ENCODE peak calls at places on chromosomes 1 and 21, in ten cellular contexts. W is stimulated activated CD4-positive, alpha-beta T cell treated with anti-CD3 and anti-CD28 coated beads, Interleukin-4, amount 100 ng/mL, for 1 hour; L is fibroblast of the conjunctiva; B is CD4-positive, CD25-positive, alpha-beta regulatory T cell; H is EL; A is NCI-H526 treated with DMSO at 0.1 percent for 48 hours; K is T-helper 2 cell; N is endothelial cell; R is HFFc6; I is mucosa of gallbladder. D is an unnamed sample.

GRCh38 chr1:152067150-152067549 is 21.7 kb downstream of the TCHHL1 start:
- DNase-seq in K (no peak), I (no peak), N (no peak), R (no peak), A (no peak), W (no peak), L (no peak), H (no peak), B (no peak), D (no peak)

GRCh38 chr1:209095627-209096595 is 487.6 kb upstream of the CAMK1G start:
- DNase-seq in K (no peak), I (no peak), B (no peak), A (no peak), H (peak), R (peak), L (no peak), W (no peak), N (no peak), D (no peak)

GRCh38 chr1:31476891-31477846 is 64.2 kb downstream of the SERINC2 start:
- DNase-seq in B (no peak), I (no peak), K (no peak), A (peak), H (peak), N (no peak), L (no peak), R (peak), W (no peak), D (peak)

GRCh38 chr1:240169188-240169587 is 77.5 kb downstream of the FMN2 start:
- DNase-seq in I (no peak), R (peak), K (no peak), H (peak), L (no peak), N (no peak), A (no peak), W (no peak), B (no peak), D (no peak)

GRCh38 chr1:40317394-40318074 is 448 bp upstream of the COL9A2 start:
- DNase-seq in L (no peak), H (no peak), B (no peak), A (no peak), I (no peak), W (no peak), R (no peak), K (no peak), N (no peak), D (no peak)

GRCh38 chr1:212289262-212290077 is 4.3 kb downstream of the PPP2R5A start:
- DNase-seq in B (no peak), L (no peak), N (no peak), A (no peak), H (no peak), W (no peak), K (no peak), I (no peak), R (no peak), D (no peak)

GRCh38 chr21:44551290-44552015 is at the start of gene KRTAP10-2:
- DNase-seq in R (no peak), H (no peak), B (no peak), W (no peak), A (no peak), L (no peak), N (peak), K (no peak), I (peak), D (no peak)

GRCh38 chr1:232292818-232293217 is 337.1 kb downstream of the SIPA1L2 start:
- DNase-seq in W (no peak), B (no peak), H (no peak), N (no peak), K (no peak), L (no peak), I (no peak), R (no peak), A (peak), D (no peak)

GRCh38 chr1:208233546-208233945 is 10.6 kb downstream of the PLXNA2 start:
- DNase-seq in H (no peak), A (no peak), I (peak), N (peak), K (no peak), L (no peak), R (no peak), W (no peak), B (no peak), D (peak)

GRCh38 chr21:41827951-41828883 is 50.9 kb downstream of the PRDM15 start:
- DNase-seq in W (no peak), A (no peak), K (no peak), I (no peak), H (peak), B (no peak), L (no peak), N (no peak), R (no peak), D (no peak)

GRCh38 chr1:42949312-42950145 is 9.1 kb downstream of the SLC2A1 start:
- DNase-seq in L (no peak), I (no peak), B (no peak), W (no peak), H (peak), N (no peak), R (no peak), K (no peak), A (no peak), D (no peak)

GRCh38 chr1:1419363-1419811 is 1.7 kb downstream of the ANKRD65 start:
- DNase-seq in I (no peak), A (no peak), K (no peak), N (no peak), R (no peak), H (no peak), B (no peak), L (no peak), W (no peak), D (no peak)

GRCh38 chr1:85581802-85582686 is 1.5 kb downstream of the CCN1 start:
- DNase-seq in B (no peak), A (no peak), L (peak), W (no peak), R (peak), N (peak), H (peak), I (no peak), K (no peak), D (peak)

GRCh38 chr1:44316231-44316759 is 38.8 kb downstream of the ERI3 start:
- DNase-seq in L (no peak), H (no peak), B (peak), I (no peak), N (peak), K (no peak), W (no peak), R (no peak), A (no peak), D (no peak)

GRCh38 chr1:224502459-224503160 is 68.0 kb upstream of the WDR26 start:
- DNase-seq in A (no peak), R (no peak), K (no peak), B (no peak), H (no peak), N (peak), L (no peak), I (no peak), W (no peak), D (peak)

GRCh38 chr1:26970810-26971209 is 10.5 kb upstream of the KDF1 start:
- DNase-seq in B (no peak), R (no peak), N (no peak), K (no peak), L (no peak), H (no peak), A (no peak), I (no peak), W (no peak), D (no peak)

GRCh38 chr1:115324649-115325420 is 13.2 kb downstream of the NGF start:
- DNase-seq in A (no peak), K (no peak), I (no peak), L (no peak), R (peak), W (no peak), N (no peak), B (no peak), H (peak), D (no peak)

GRCh38 chr1:218479436-218480115 is 134.4 kb downstream of the TGFB2 start:
- DNase-seq in A (no peak), R (peak), H (peak), N (no peak), W (no peak), B (no peak), K (no peak), L (no peak), I (no peak), D (no peak)

GRCh38 chr1:17198476-17199258 is 6.3 kb upstream of the PADI1 start:
- DNase-seq in I (no peak), N (no peak), B (no peak), W (no peak), K (no peak), L (no peak), A (no peak), H (peak), R (no peak), D (no peak)

GRCh38 chr1:94543893-94544635 is 2.5 kb upstream of the F3 start:
- DNase-seq in B (no peak), R (peak), K (no peak), W (no peak), N (no peak), L (no peak), H (peak), A (no peak), I (no peak), D (no peak)

GRCh38 chr1:184753608-184754478 is 815 bp downstream of the EDEM3 start:
- DNase-seq in B (peak), R (peak), L (no peak), H (peak), A (peak), I (peak), N (peak), W (peak), K (peak), D (peak)

GRCh38 chr1:164563821-164564251 is 4.9 kb downstream of the PBX1 start:
- DNase-seq in K (no peak), A (no peak), L (no peak), B (no peak), H (peak), W (no peak), N (no peak), I (no peak), R (no peak), D (no peak)

GRCh38 chr1:20885121-20885520 is 98.0 kb upstream of the HP1BP3 start:
- DNase-seq in H (peak), I (no peak), K (no peak), A (no peak), L (no peak), N (no peak), R (peak), B (no peak), W (no peak), D (no peak)

GRCh38 chr21:46191257-46191685 is 7.0 kb upstream of the SPATC1L start:
- DNase-seq in W (no peak), L (peak), H (peak), R (peak), I (peak), K (no peak), N (no peak), A (no peak), B (no peak), D (no peak)

GRCh38 chr1:229344139-229344538 is 1.3 kb upstream of the CCSAP start:
- DNase-seq in W (no peak), A (no peak), K (no peak), N (no peak), R (no peak), L (no peak), B (no peak), I (no peak), H (no peak), D (no peak)

GRCh38 chr1:18941221-18942141 is 15.0 kb downstream of the IFFO2 start:
- DNase-seq in A (no peak), B (no peak), L (peak), W (no peak), K (no peak), H (no peak), R (no peak), I (no peak), N (no peak), D (no peak)

GRCh38 chr1:87115317-87115885 is 201.0 kb downstream of the HS2ST1 start:
- DNase-seq in I (peak), N (no peak), K (no peak), R (peak), B (no peak), L (no peak), H (peak), W (no peak), A (no peak), D (no peak)

GRCh38 chr1:47616906-47617305 is 179.1 kb downstream of the FOXD2 start:
- DNase-seq in A (no peak), L (no peak), N (no peak), B (no peak), K (no peak), H (no peak), I (peak), R (no peak), W (no peak), D (no peak)

GRCh38 chr1:228150458-228151169 is 884 bp downstream of the GJC2 start:
- DNase-seq in A (no peak), K (no peak), I (peak), B (no peak), W (no peak), R (peak), L (peak), H (peak), N (no peak), D (no peak)

GRCh38 chr21:37419228-37419906 is 52.8 kb downstream of the DYRK1A start:
- DNase-seq in H (no peak), N (no peak), B (peak), R (no peak), I (no peak), A (no peak), K (no peak), L (no peak), W (no peak), D (no peak)

GRCh38 chr1:44524180-44524579 is 119.1 kb downstream of the RNF220 start:
- DNase-seq in K (no peak), A (peak), B (no peak), L (no peak), H (no peak), W (no peak), I (no peak), N (peak), R (no peak), D (peak)

GRCh38 chr1:21623411-21623961 is 45.7 kb downstream of the RAP1GAP start:
- DNase-seq in I (peak), N (no peak), A (no peak), H (no peak), W (no peak), L (no peak), K (no peak), R (no peak), B (no peak), D (no peak)

GRCh38 chr1:214281030-214281901 is at the start of gene SMYD2:
- DNase-seq in H (peak), R (peak), W (peak), K (peak), A (peak), I (peak), L (no peak), N (peak), B (peak), D (peak)

GRCh38 chr1:33383974-33384767 is 46.7 kb downstream of the PHC2 start:
- DNase-seq in H (peak), N (no peak), K (no peak), A (peak), W (no peak), L (no peak), R (peak), B (no peak), I (no peak), D (no peak)

GRCh38 chr1:15260418-15261154 is 13.6 kb downstream of the FHAD1 start:
- DNase-seq in K (no peak), W (no peak), B (no peak), L (no peak), A (no peak), H (peak), I (no peak), N (no peak), R (peak), D (no peak)

GRCh38 chr1:28244549-28245251 is 8.8 kb downstream of the ATP5IF1 start:
- DNase-seq in H (no peak), A (no peak), N (no peak), I (no peak), W (no peak), K (no peak), R (no peak), B (no peak), L (no peak), D (no peak)

GRCh38 chr1:155006601-155007101 is 4.0 kb downstream of the ZBTB7B start:
- DNase-seq in B (peak), A (peak), W (no peak), I (no peak), L (no peak), N (no peak), H (peak), K (no peak), R (no peak), D (no peak)

D was measured in glutamatergic neuron.